ENCODE peak calls at places on chromosomes 12 and 14, in four cellular contexts. K, G, M and S are unnamed samples.

GRCh38 chr12:117596968-117597367 is 235.5 kb upstream of the NOS1 start:
- DNase-seq in G (no peak), M (no peak), K (no peak), S (no peak)

GRCh38 chr14:92323031-92323915 is at the start of gene SLC24A4:
- DNase-seq in M (no peak), G (no peak), K (no peak), S (no peak)

GRCh38 chr14:86779416-86779815 is 1213.6 kb downstream of the GALC start:
- DNase-seq in M (no peak), G (no peak), K (no peak), S (no peak)

GRCh38 chr12:130014485-130014807 is 110.6 kb upstream of the TMEM132D start:
- DNase-seq in K (no peak), M (no peak), G (no peak), S (no peak)

GRCh38 chr14:91374287-91374880 is 43.2 kb downstream of the CCDC88C start:
- DNase-seq in M (no peak), K (no peak), G (peak), S (no peak)

GRCh38 chr12:3658327-3659163 is 94.4 kb downstream of the CRACR2A start:
- DNase-seq in M (no peak), G (no peak), K (peak), S (no peak)

GRCh38 chr14:32629146-32629545 is 300.0 kb downstream of the AKAP6 start:
- DNase-seq in G (no peak), M (no peak), K (no peak), S (no peak)

GRCh38 chr12:120115692-120116442 is 686 bp downstream of the RAB35 start:
- DNase-seq in K (no peak), M (peak), G (peak), S (no peak)

GRCh38 chr12:3317481-3317815 is 173.6 kb upstream of the PRMT8 start:
- DNase-seq in K (no peak), G (no peak), M (no peak), S (no peak)

GRCh38 chr12:55624056-55624455 is 12.6 kb upstream of the OR10P1 start:
- DNase-seq in K (no peak), M (no peak), G (no peak), S (no peak)

GRCh38 chr14:55546212-55546874 is 33.7 kb upstream of the KTN1 start:
- DNase-seq in K (no peak), M (no peak), G (no peak), S (no peak)

GRCh38 chr12:27330846-27331245 is 1.8 kb upstream of the BMAL2 start:
- DNase-seq in G (no peak), K (no peak), M (no peak), S (no peak)

GRCh38 chr12:93176166-93176565 is 201.6 kb upstream of the NUDT4 start:
- DNase-seq in M (no peak), G (peak), K (no peak), S (no peak)

GRCh38 chr14:32252030-32252670 is 49.1 kb upstream of the RNU6-8 start:
- DNase-seq in K (peak), M (no peak), G (peak), S (no peak)

GRCh38 chr12:50326636-50327284 is 43.4 kb upstream of the LIMA1 start:
- DNase-seq in K (no peak), M (no peak), G (peak), S (no peak)

GRCh38 chr14:85512491-85512890 is 17.5 kb upstream of the FLRT2 start:
- DNase-seq in G (no peak), M (no peak), K (no peak), S (no peak)

GRCh38 chr14:88639221-88639620 is 76.4 kb downstream of the ZC3H14 start:
- DNase-seq in M (no peak), G (no peak), K (no peak), S (no peak)

GRCh38 chr12:30447061-30447750 is 248.5 kb downstream of the IPO8 start:
- DNase-seq in K (no peak), M (no peak), G (no peak), S (no peak)

GRCh38 chr14:20607617-20608016 is 16.4 kb upstream of the RNASE12 start:
- DNase-seq in K (no peak), G (no peak), M (no peak), S (no peak)

GRCh38 chr14:20606902-20607242 is 15.7 kb upstream of the RNASE12 start:
- DNase-seq in M (no peak), K (no peak), G (no peak), S (no peak)

GRCh38 chr14:20608383-20609095 is 17.4 kb upstream of the RNASE12 start:
- DNase-seq in K (no peak), G (no peak), M (no peak), S (no peak)

GRCh38 chr14:20604291-20604690 is 13.1 kb upstream of the RNASE12 start:
- DNase-seq in M (no peak), G (no peak), K (no peak), S (no peak)

DNA sequence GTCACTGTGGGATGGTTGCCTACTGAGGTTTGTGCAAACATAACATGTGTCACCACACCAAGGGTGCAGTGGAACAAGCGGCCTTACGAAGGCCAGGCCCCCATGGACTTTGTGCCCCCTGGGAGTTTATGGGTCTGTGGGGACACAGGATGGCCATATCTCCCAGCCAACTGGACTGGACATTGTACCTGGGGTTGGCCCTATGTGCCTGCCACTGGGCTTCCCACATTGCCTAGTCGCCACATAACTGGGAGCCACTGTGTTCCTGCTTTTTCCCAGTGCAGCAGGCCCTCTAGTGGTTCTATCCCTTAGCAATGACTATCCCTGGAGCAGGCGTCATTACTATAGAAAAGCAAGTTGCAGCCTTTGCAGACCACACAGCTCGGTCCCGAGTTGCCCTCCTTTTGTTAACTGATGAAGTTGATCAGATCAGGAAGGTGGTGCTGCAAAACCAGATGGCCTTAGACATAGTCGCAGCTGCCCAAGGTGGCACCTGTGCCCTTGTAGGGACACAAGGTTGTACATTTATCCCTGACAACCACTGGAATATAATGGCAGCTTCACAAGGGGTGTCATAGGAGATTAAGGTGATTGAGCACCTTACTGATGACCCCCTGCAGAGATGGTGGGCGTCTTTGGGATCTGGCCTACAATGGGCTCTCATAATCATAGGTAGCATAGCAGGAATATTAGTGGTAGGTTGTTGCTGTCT is 15.2 kb upstream of the RNASE12 start:
- DNase-seq in M (no peak), K (no peak), G (peak), S (no peak)
- TF ChIP-seq CTCF in M (peak), K (no peak), G (peak), S (peak)

GRCh38 chr14:105020815-105021655 is at the start of gene CDCA4:
- DNase-seq in M (peak), G (peak), K (peak), S (peak)
- TF ChIP-seq CTCF in M (no peak), G (no peak), K (no peak), S (no peak)

GRCh38 chr12:67276469-67276868 is 7.3 kb downstream of the CAND1 start:
- DNase-seq in K (no peak), G (no peak), M (no peak), S (no peak)
- TF ChIP-seq CTCF in K (no peak), G (no peak), M (no peak), S (no peak)

GRCh38 chr14:39731912-39732311 is 299.7 kb upstream of the FBXO33 start:
- DNase-seq in G (no peak), K (no peak), M (no peak), S (no peak)
- TF ChIP-seq CTCF in G (peak), K (no peak), M (no peak), S (no peak)

GRCh38 chr12:25583545-25583944 is 30.5 kb upstream of the LMNTD1 start:
- DNase-seq in G (no peak), M (no peak), K (no peak), S (no peak)
- TF ChIP-seq CTCF in G (peak), M (no peak), K (no peak), S (no peak)

DNA sequence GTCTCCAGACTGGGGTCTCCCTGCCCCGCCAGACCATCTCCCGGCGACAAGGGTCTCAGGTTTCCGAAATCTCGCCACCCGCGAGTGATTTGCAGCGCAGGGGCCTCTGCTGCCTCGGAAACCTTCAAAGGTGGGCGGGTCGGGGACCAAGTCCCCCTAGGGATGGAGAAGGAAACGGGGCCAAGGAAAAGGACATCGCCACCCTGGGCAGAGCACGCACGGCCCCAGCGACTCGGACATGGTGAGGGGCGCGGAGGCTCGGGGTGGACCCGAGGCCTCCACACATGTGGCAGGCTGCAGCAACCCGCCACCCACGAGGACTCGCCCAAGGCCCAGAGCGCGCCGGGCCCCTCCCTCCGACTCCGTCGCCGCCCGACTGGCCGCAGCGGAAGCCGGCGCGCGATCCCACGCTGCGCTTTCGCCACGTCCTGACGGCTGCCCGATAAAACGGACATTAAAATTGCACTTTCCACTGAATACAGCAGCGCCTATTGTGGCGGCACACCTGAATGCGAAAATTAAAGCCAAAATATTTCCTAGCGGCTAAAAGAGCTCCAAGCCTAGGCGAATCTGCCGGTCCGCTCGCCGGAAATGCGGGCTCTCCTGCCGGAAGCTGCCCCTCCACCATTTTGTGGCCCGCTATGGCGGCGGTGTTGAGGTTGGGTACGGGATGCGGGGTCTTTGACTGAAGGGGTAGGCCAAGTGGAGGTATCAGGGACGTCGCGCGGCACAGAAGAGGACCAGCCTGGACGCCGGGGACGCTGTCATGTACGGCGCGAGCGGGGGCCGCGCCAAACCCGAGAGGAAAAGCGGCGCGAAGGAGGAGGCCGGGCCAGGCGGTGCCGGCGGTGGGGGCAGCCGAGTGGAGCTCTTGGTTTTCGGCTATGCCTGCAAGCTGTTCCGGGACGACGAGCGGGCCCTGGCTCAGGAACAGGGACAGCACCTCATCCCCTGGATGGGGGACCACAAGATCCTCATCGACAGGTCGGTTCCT is at the start of gene SFSWAP:
- DNase-seq in K (peak), M (peak), G (peak), S (peak)
- TF ChIP-seq CTCF in K (no peak), M (no peak), G (no peak), S (no peak)

GRCh38 chr12:26187429-26187828 is 7.9 kb upstream of the SSPN start:
- DNase-seq in K (no peak), M (no peak), G (no peak), S (no peak)
- TF ChIP-seq CTCF in K (no peak), M (no peak), G (no peak), S (no peak)

GRCh38 chr12:38919191-38919590 is 13.8 kb upstream of the CPNE8 start:
- DNase-seq in G (peak), M (no peak), K (no peak), S (no peak)

GRCh38 chr12:38926501-38926900 is 21.1 kb upstream of the CPNE8 start:
- DNase-seq in K (no peak), M (no peak), G (no peak), S (no peak)

GRCh38 chr12:38915783-38916182 is 10.4 kb upstream of the CPNE8 start:
- DNase-seq in G (no peak), K (no peak), M (no peak), S (no peak)

DNA sequence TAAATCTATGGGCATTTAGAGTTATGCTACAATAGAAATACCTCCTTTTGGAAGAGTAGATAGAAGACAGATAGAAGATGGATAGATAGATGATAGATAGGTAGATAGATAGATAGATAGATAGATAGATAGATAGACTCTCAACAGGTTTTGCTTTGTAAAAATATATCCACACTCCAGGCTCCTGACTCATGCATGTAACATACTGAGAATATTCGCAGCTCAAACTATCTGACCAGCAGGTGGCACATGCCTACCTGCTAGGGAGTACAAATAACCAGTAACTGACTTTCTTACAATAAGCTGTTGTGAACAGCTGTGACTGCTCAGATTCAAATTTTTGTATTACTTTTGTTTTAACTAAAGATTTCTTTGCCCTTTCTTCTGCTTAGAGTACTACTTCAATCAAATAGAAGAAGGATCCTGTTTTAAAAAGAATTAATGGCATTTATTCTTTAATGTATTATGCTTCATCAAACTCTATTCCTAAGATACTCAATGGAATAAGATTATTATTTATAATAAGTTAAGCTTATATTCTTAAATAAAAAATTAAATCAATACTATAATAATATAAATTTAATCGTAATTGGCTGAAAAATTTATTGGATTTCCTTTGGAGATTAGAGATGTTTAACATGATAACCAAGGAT is 15.8 kb upstream of the CPNE8 start:
- DNase-seq in M (no peak), K (no peak), G (peak), S (no peak)
- TF ChIP-seq CTCF in M (peak), K (no peak), G (peak), S (peak)

GRCh38 chr14:103091041-103091882 is 3.3 kb upstream of the EXOC3L4 start:
- DNase-seq in K (peak), M (peak), G (no peak), S (peak)
- TF ChIP-seq CTCF in K (peak), M (peak), G (peak), S (peak)